ENCODE peak calls at places on chromosome 1, in ten cellular contexts. N, E, A, L, G, Y, K, T, Z and S are unnamed samples.
A peak's percentile ranks its signal among the peaks of the same experiment; 100 is the strongest.

GRCh38 chr1:168774241-168774640 is 45.2 kb upstream of the DPT start:
- DNase-seq in N (peak; percentile 56), E (no peak), A (peak; percentile 79), L (no peak), G (peak; percentile 19), Y (no peak), K (no peak), T (no peak), Z (peak; percentile 14), S (no peak)

GRCh38 chr1:245671349-245671748 is 516.6 kb downstream of the KIF26B start:
- DNase-seq in N (no peak), E (no peak), A (no peak), L (no peak), G (no peak), Y (no peak), K (no peak), T (no peak), Z (no peak), S (no peak)

GRCh38 chr1:79052829-79053449 is 46.4 kb upstream of the ADGRL4 start:
- DNase-seq in N (no peak), E (no peak), A (no peak), L (no peak), G (no peak), Y (no peak), K (no peak), T (no peak), Z (no peak), S (no peak)

GRCh38 chr1:115251856-115252255 is 86.2 kb downstream of the NGF start:
- DNase-seq in N (no peak), E (no peak), A (no peak), L (no peak), G (no peak), Y (no peak), K (no peak), T (peak; percentile 84), Z (no peak), S (peak; percentile 18)

GRCh38 chr1:93013311-93014091 is 52.2 kb upstream of the DIPK1A start:
- DNase-seq in N (no peak), E (no peak), A (no peak), L (no peak), G (no peak), Y (no peak), K (no peak), T (no peak), Z (no peak), S (peak; percentile 29)

GRCh38 chr1:98651116-98651625 is 10.3 kb upstream of the SNX7 start:
- DNase-seq in N (no peak), E (no peak), A (no peak), L (no peak), G (no peak), Y (no peak), K (no peak), T (no peak), Z (no peak), S (no peak)

GRCh38 chr1:82377201-82377884 is 576.6 kb downstream of the ADGRL2 start:
- DNase-seq in N (no peak), E (no peak), A (no peak), L (no peak), G (no peak), Y (no peak), K (no peak), T (no peak), Z (no peak), S (peak; percentile 60)

GRCh38 chr1:118783095-118783758 is 204.9 kb downstream of the TBX15 start:
- DNase-seq in N (no peak), E (no peak), A (no peak), L (no peak), G (no peak), Y (no peak), K (no peak), T (no peak), Z (no peak), S (peak; percentile 14)

GRCh38 chr1:103267271-103267670 is 158.9 kb upstream of the COL11A1 start:
- DNase-seq in N (no peak), E (no peak), A (no peak), L (no peak), G (no peak), Y (no peak), K (no peak), T (no peak), Z (no peak), S (no peak)

GRCh38 chr1:41919764-41920397 is 1.2 kb upstream of the HIVEP3 start:
- DNase-seq in N (peak; percentile 60), E (no peak), A (peak; percentile 62), L (peak; percentile 56), G (no peak), Y (no peak), K (peak; percentile 77), T (no peak), Z (no peak), S (no peak)

DNA sequence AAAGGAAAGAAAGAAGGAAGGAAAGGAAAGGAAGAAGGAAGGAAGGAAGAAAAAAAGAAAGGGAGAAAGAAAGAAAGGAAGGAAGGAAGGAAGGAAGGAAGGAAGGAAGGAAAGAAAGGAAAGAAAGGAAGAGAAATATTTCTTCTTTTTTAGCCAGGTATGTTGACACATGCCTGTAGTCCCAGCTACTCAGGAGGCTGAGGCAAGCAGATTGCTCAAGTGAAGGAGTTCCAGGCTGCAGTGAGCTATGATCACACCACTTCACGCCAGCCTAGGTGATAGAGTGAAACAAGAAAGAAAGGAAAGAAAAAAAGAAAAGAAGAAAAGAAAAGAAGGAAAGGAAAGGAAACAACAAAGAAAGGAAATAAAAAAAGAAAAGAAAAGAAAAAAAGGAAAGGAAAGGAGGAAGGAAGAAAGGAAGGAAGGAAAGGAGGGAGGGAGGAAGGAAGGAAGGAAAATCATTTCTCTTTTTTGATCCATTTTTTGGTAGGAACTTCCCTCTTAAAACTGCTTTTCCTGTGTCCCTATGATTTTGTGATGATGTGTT is 5.8 kb upstream of the ZMYM1 start:
- DNase-seq in N (no peak), E (no peak), A (no peak), L (no peak), G (no peak), Y (no peak), K (no peak), T (no peak), Z (no peak), S (no peak)
- H3K27ac ChIP-seq in N (no peak overlapping the region), E (no peak overlapping the region), A (no peak overlapping the region), L (no peak overlapping the region), G (no peak overlapping the region), Y (no peak overlapping the region), K (no peak overlapping the region), T (no peak overlapping the region), Z (no peak overlapping the region), S (no peak overlapping the region)

DNA sequence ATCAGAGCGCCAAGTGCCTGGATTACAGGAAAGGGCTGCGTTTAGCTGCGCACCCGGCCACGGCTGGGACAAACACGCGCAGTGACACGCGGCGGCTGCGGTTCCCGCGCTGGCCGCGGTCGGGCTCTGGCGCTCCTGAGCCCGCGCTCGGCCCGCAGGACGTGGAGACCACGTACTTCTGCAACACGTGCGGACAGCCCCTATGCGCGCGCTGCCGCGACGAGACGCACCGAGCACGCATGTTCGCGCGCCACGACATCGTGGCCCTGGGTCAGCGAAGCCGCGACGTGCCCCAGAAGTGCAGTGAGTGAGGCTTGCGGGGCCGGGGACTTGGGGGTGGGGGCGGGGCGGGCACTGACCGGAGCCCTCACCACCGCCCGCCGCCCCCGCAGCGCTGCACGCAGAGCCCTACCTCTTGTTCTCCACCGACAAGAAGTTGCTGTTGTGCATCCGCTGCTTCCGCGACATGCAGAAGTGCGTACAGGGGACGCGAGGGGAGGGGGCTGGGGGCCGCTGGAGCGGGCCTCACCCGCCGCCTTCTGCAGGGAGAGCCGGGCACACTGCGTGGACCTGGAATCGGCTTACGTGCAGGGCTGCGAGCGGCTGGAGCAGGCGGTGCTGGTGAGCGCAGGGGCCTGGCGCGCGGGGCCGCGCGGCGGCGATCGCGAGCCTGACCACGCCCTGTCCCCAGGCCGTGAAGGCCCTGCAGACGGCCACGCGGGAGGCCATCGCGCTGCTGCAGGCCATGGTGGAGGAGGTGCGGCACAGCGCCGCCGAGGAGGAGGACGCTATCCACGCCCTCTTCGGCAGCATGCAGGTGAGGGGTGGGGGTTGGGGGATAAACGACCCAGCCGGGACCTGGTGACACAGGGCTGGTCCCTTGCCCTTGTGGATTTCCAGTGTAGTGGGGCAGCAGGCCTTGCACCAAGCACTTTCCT is 3.1 kb downstream of the RNF207 start:
- DNase-seq in N (peak; percentile 63), E (no peak), A (peak; percentile 68), L (peak; percentile 82), G (peak; percentile 48), Y (no peak), K (peak; percentile 20), T (no peak), Z (no peak), S (no peak)
- TF ChIP-seq CTCF in N (peak; percentile 50), E (peak; percentile 56), A (peak; percentile 35), L (peak; percentile 62), G (peak; percentile 28), Y (peak; percentile 34), K (peak; percentile 37), T (peak; percentile 54), Z (peak; percentile 48), S (no peak)

DNA sequence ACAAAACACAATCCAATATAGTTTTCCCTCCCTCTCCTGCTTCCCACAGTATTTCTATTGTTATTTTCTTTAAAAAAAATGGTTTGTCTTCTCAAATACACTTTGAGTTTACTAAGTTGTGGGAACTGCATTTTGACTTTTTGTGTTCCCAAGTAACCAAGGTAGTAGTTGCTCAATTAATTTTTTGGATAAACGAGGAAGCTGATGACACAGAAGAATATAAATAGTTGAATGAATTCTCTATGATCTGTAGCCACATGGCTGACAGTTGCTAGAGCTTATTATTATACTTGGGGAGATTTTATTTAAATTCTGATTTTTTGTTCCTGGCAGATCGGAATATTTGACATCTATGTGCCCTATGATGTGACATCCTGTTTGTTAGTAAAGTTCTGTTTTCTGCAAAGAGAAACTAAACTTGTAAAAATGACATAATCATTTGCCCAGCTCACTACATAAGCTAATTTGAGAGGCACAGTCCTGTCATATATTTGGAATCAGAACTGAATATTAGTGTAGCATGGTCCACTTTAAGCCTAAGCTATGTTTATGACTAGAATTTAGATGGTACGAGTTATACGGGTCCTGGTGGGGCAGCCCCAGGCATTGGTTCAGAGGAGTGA is 9.7 kb upstream of the LYST start:
- DNase-seq in N (no peak), E (no peak), A (no peak), L (no peak), G (no peak), Y (no peak), K (no peak), T (no peak), Z (no peak), S (no peak)
- H3K27ac ChIP-seq in N (peak overlapping the region; percentile 59), E (no peak overlapping the region), A (no peak overlapping the region), L (no peak overlapping the region), G (no peak overlapping the region), Y (no peak overlapping the region), K (no peak overlapping the region), T (no peak overlapping the region), Z (no peak overlapping the region), S (no peak overlapping the region)

DNA sequence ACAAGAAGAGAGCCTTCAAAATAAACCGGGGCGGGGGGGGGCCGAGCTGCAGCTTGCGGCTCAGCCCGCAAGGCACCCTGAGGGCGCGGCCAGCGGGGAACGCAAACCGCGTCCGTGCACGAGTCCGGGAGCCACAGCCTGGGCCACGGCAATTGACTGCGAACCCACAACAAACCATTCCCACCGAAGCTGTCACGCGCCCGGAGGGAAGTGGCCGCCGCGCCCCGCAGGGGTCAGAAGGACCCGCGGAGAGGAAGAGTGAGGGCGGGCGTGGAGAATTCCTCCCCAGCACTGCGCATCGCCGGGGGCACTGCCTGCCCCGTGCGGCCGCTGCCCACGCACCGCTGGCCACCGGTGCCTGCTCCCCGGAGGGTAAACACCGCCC is 628 bp downstream of the TGFBR3 start:
- DNase-seq in N (peak; percentile 51), E (no peak), A (peak; percentile 48), L (peak; percentile 52), G (no peak), Y (peak; percentile 77), K (peak; percentile 37), T (no peak), Z (no peak), S (peak; percentile 9)
- TF ChIP-seq CTCF in N (no peak), E (no peak), A (no peak), L (no peak), G (no peak), Y (no peak), K (no peak), T (no peak), Z (no peak), S (no peak)

GRCh38 chr1:66282343-66282852 is 251.6 kb upstream of the SGIP1 start:
- DNase-seq in N (no peak), E (no peak), A (no peak), L (no peak), G (no peak), Y (no peak), K (peak; percentile 47), T (peak; percentile 42), Z (no peak), S (peak; percentile 40)
- H3K27ac ChIP-seq in N (peak overlapping the region; percentile 77), E (peak overlapping the region; percentile 72), A (no peak overlapping the region), L (no peak overlapping the region), G (no peak overlapping the region), Y (peak overlapping the region; percentile 62), K (peak overlapping the region; percentile 5), T (peak overlapping the region; percentile 12), Z (no peak overlapping the region), S (peak overlapping the region; percentile 60)